ENCODE peak calls at places on chromosomes 4 and X, in ten cellular contexts. V is GM12892, G is GM23338, J is sigmoid colon, O is HL-60, Y is spleen, H is HepG2, X is stomach, A is prostate gland, M is suprapubic skin. W is an unnamed sample.
A peak's percentile ranks its signal among the peaks of the same experiment; 100 is the strongest.

GRCh38 chr4:141635726-141636076 is 682 bp upstream of the IL15 start:
- DNase-seq in V (no peak), G (no peak), J (no peak), O (no peak), Y (no peak), H (no peak), X (no peak), A (no peak), M (no peak), W (no peak)

GRCh38 chrX:68835104-68835442 is 6.3 kb downstream of the EFNB1 start:
- DNase-seq in V (no peak), G (no peak), J (peak; percentile 22), O (no peak), Y (no peak), H (no peak), X (no peak), A (no peak), M (peak; percentile 14), W (no peak)

GRCh38 chrX:103404225-103405008 is 28.1 kb downstream of the BEX3 start:
- DNase-seq in V (no peak), G (peak; percentile 87), J (peak; percentile 76), O (no peak), Y (no peak), H (peak; percentile 60), X (peak; percentile 63), A (peak; percentile 7), M (no peak), W (peak; percentile 62)

GRCh38 chrX:8783100-8784098 is 17.8 kb downstream of the FAM9A start:
- DNase-seq in V (no peak), G (peak; percentile 79), J (no peak), O (no peak), Y (peak; percentile 79), H (peak; percentile 6), X (no peak), A (no peak), M (no peak), W (no peak)

GRCh38 chr4:122854860-122855259 is 28.2 kb downstream of the FGF2 start:
- DNase-seq in V (no peak), G (no peak), J (no peak), O (no peak), Y (no peak), H (no peak), X (no peak), A (peak; percentile 41), M (no peak), W (no peak)

GRCh38 chr4:172390341-172390740 is 577.1 kb downstream of the GALNTL6 start:
- DNase-seq in V (no peak), G (no peak), J (no peak), O (no peak), Y (no peak), H (no peak), X (no peak), A (no peak), M (no peak), W (no peak)

GRCh38 chrX:12890467-12890866 is 16.0 kb upstream of the TLR8 start:
- DNase-seq in V (no peak), G (no peak), J (no peak), O (peak; percentile 49), Y (no peak), H (no peak), X (no peak), A (no peak), M (no peak), W (no peak)

GRCh38 chr4:6568689-6569332 is 6.2 kb upstream of the MAN2B2 start:
- DNase-seq in V (no peak), G (no peak), J (no peak), O (no peak), Y (no peak), H (no peak), X (no peak), A (no peak), M (no peak), W (no peak)

GRCh38 chrX:118016422-118016821 is 100.2 kb downstream of the KLHL13 start:
- DNase-seq in V (no peak), G (no peak), J (no peak), O (no peak), Y (no peak), H (no peak), X (no peak), A (no peak), M (no peak), W (no peak)

GRCh38 chr4:37609621-37610020 is 76.6 kb downstream of the RELL1 start:
- DNase-seq in V (no peak), G (no peak), J (no peak), O (peak; percentile 53), Y (no peak), H (no peak), X (no peak), A (no peak), M (no peak), W (no peak)

GRCh38 chr4:38759077-38759789 is 23.6 kb downstream of the TLR10 start:
- DNase-seq in V (no peak), G (peak; percentile 74), J (peak; percentile 81), O (peak; percentile 49), Y (no peak), H (peak; percentile 39), X (peak; percentile 52), A (peak; percentile 44), M (no peak), W (peak; percentile 68)

GRCh38 chr4:6152879-6153705 is 47.3 kb downstream of the JAKMIP1 start:
- DNase-seq in V (no peak), G (no peak), J (no peak), O (no peak), Y (no peak), H (no peak), X (no peak), A (no peak), M (no peak), W (no peak)

GRCh38 chr4:174217273-174218126 is 66.0 kb downstream of the FBXO8 start:
- DNase-seq in V (no peak), G (peak; percentile 33), J (no peak), O (no peak), Y (no peak), H (no peak), X (no peak), A (no peak), M (no peak), W (no peak)

GRCh38 chr4:5719329-5720055 is 8.5 kb downstream of the EVC start:
- DNase-seq in V (no peak), G (peak; percentile 23), J (no peak), O (no peak), Y (no peak), H (no peak), X (no peak), A (no peak), M (no peak), W (no peak)

GRCh38 chr4:79223993-79224776 is 101.7 kb downstream of the NAA11 start:
- DNase-seq in V (no peak), G (no peak), J (no peak), O (no peak), Y (no peak), H (no peak), X (no peak), A (peak; percentile 35), M (no peak), W (no peak)

GRCh38 chrX:118637997-118638396 is 89.4 kb upstream of the IL13RA1 start:
- DNase-seq in V (no peak), G (peak; percentile 18), J (no peak), O (no peak), Y (no peak), H (peak; percentile 3), X (no peak), A (no peak), M (no peak), W (no peak)

GRCh38 chrX:30153881-30154260 is 61.5 kb upstream of the MAGEB2 start:
- DNase-seq in V (no peak), G (no peak), J (no peak), O (no peak), Y (no peak), H (no peak), X (no peak), A (no peak), M (no peak), W (no peak)

GRCh38 chrX:154051210-154051810 is 31.6 kb upstream of the IRAK1 start:
- DNase-seq in V (peak; percentile 59), G (peak; percentile 78), J (peak; percentile 83), O (peak; percentile 72), Y (no peak), H (peak; percentile 45), X (peak; percentile 82), A (peak; percentile 74), M (peak; percentile 81), W (peak; percentile 81)

GRCh38 chr4:89152972-89153371 is 41.6 kb downstream of the TIGD2 start:
- DNase-seq in V (no peak), G (peak; percentile 43), J (no peak), O (no peak), Y (no peak), H (no peak), X (no peak), A (no peak), M (no peak), W (no peak)

GRCh38 chrX:41350150-41350975 is 16.4 kb downstream of the DDX3X start:
- DNase-seq in V (no peak), G (peak; percentile 5), J (no peak), O (no peak), Y (no peak), H (no peak), X (no peak), A (no peak), M (no peak), W (no peak)
- TF ChIP-seq POLR2AphosphoS5 in V (peak; percentile 98), G (no peak), J (no peak), O (peak; percentile 70), Y (no peak), H (peak; percentile 62), X (peak; percentile 18), A (no peak), M (no peak), W (no peak)

GRCh38 chr4:103012594-103012993 is 6.9 kb downstream of the SLC9B1 start:
- DNase-seq in V (no peak), G (no peak), J (no peak), O (no peak), Y (no peak), H (no peak), X (no peak), A (no peak), M (no peak), W (no peak)
- TF ChIP-seq POLR2AphosphoS5 in V (no peak), G (no peak), J (peak; percentile 35), O (no peak), Y (no peak), H (no peak), X (no peak), A (no peak), M (no peak), W (no peak)

DNA sequence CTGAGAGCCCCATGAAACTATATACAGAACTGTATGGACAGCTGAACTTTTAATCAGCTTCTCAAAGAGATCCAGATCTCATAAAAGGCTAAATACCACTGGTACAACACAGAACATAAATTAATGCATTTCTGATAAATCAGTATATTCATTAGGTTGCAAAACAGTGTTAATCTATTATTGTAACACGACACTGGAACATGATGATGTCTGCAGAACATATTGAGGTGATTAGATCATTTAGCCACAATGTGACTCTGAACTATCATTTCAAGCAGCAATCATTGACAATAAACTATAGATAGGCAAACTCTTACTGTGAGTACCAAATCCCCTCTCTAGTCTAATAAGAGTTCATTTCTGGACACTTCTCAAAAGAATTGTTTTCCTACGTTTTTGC is 50.3 kb downstream of the GASK1B start:
- DNase-seq in V (no peak), G (no peak), J (no peak), O (no peak), Y (no peak), H (no peak), X (no peak), A (no peak), M (no peak), W (no peak)
- TF ChIP-seq POLR2AphosphoS5 in V (no peak), G (no peak), J (no peak), O (no peak), Y (no peak), H (no peak), X (no peak), A (no peak), M (no peak), W (no peak)

GRCh38 chr4:2297606-2298517 is 36.0 kb upstream of the MXD4 start:
- DNase-seq in V (peak; percentile 13), G (no peak), J (no peak), O (no peak), Y (peak; percentile 78), H (no peak), X (no peak), A (no peak), M (no peak), W (no peak)
- TF ChIP-seq POLR2AphosphoS5 in V (no peak), G (no peak), J (no peak), O (no peak), Y (no peak), H (no peak), X (no peak), A (no peak), M (no peak), W (no peak)